ENCODE peak calls at places on chromosome 16, in ten cellular contexts. E is prostate gland, P is IMR-90, K is lower leg skin, B is A549, W is heart left ventricle, U is uterus, V is stomach, J is transverse colon, N is spleen. F is an unnamed sample.

GRCh38 chr16:79253100-79253631 is 347.4 kb downstream of the MAF start:
- DNase-seq in N (no peak), V (peak), K (no peak), E (no peak), J (peak), B (no peak), W (no peak), U (peak), P (no peak), F (peak)

GRCh38 chr16:1989826-1990335 is at the start of gene SYNGR3:
- DNase-seq in K (no peak), W (no peak), P (no peak), U (no peak), N (no peak), B (no peak), V (no peak), J (no peak), E (no peak), F (no peak)

GRCh38 chr16:11639925-11640899 is 28.0 kb upstream of the SNN start:
- DNase-seq in V (peak), J (peak), K (peak), U (peak), B (peak), W (peak), N (peak), P (peak), E (peak), F (peak)

GRCh38 chr16:66590322-66590721 is 11.1 kb downstream of the CMTM2 start:
- DNase-seq in N (no peak), B (no peak), P (no peak), K (no peak), V (no peak), W (no peak), E (no peak), J (no peak), U (no peak), F (no peak)

GRCh38 chr16:63789603-63790002 is 1332.3 kb downstream of the CDH11 start:
- DNase-seq in W (no peak), U (no peak), P (no peak), E (no peak), B (no peak), N (no peak), J (no peak), K (no peak), V (no peak), F (no peak)

GRCh38 chr16:50045412-50045811 is 20.4 kb upstream of the HEATR3 start:
- DNase-seq in J (no peak), P (no peak), E (no peak), N (no peak), B (no peak), K (no peak), V (no peak), U (no peak), W (no peak), F (no peak)

GRCh38 chr16:75529056-75529905 is 6.6 kb downstream of the CHST5 start:
- DNase-seq in W (no peak), P (no peak), B (no peak), U (no peak), V (no peak), J (no peak), E (no peak), N (no peak), K (no peak), F (no peak)

GRCh38 chr16:79286646-79287423 is 313.7 kb downstream of the MAF start:
- DNase-seq in K (no peak), U (peak), P (no peak), W (peak), N (peak), V (peak), J (peak), B (no peak), E (peak), F (peak)

GRCh38 chr16:23673971-23674614 is 4.6 kb upstream of the PLK1 start:
- DNase-seq in W (no peak), P (no peak), J (no peak), B (no peak), U (no peak), E (no peak), N (no peak), K (no peak), V (no peak), F (no peak)

GRCh38 chr16:17557480-17557879 is 86.7 kb upstream of the XYLT1 start:
- DNase-seq in P (no peak), J (no peak), N (no peak), K (no peak), E (no peak), W (no peak), U (no peak), V (no peak), B (no peak), F (no peak)

GRCh38 chr16:30706046-30706445 is 7.1 kb downstream of the SRCAP start:
- DNase-seq in N (peak), W (no peak), J (no peak), P (no peak), K (no peak), E (no peak), U (no peak), V (no peak), B (no peak), F (no peak)

GRCh38 chr16:70737377-70738082 is 51.7 kb upstream of the MTSS2 start:
- DNase-seq in E (peak), B (no peak), J (peak), K (peak), W (peak), P (peak), N (peak), V (peak), U (peak), F (peak)

GRCh38 chr16:83847371-83848225 is 39.8 kb downstream of the HSBP1 start:
- DNase-seq in W (no peak), B (no peak), P (no peak), K (no peak), E (no peak), U (no peak), J (no peak), V (no peak), N (no peak), F (no peak)

GRCh38 chr16:1772362-1772907 is at the start of gene EME2:
- DNase-seq in P (peak), W (no peak), U (no peak), B (no peak), V (no peak), J (peak), N (no peak), K (no peak), E (no peak), F (no peak)

GRCh38 chr16:50666658-50667496 is 14.2 kb downstream of the SNX20 start:
- DNase-seq in U (no peak), N (peak), B (no peak), J (no peak), P (no peak), V (no peak), E (no peak), K (no peak), W (peak), F (no peak)

GRCh38 chr16:78310990-78311561 is 211.6 kb downstream of the WWOX start:
- DNase-seq in K (no peak), B (no peak), V (no peak), N (no peak), E (no peak), J (no peak), P (peak), W (no peak), U (no peak), F (no peak)

GRCh38 chr16:25916091-25916490 is 224.3 kb downstream of the HS3ST4 start:
- DNase-seq in N (no peak), V (no peak), P (no peak), B (no peak), W (no peak), U (no peak), E (no peak), J (no peak), K (no peak), F (no peak)

GRCh38 chr16:55386534-55387296 is 62.7 kb downstream of the IRX6 start:
- DNase-seq in J (no peak), E (no peak), B (no peak), K (no peak), P (no peak), V (no peak), U (no peak), W (no peak), N (no peak), F (no peak)

GRCh38 chr16:49921106-49921505 is 65.2 kb upstream of the ZNF423 start:
- DNase-seq in K (no peak), E (no peak), P (no peak), V (no peak), B (no peak), U (no peak), N (peak), W (no peak), J (no peak), F (no peak)

GRCh38 chr16:74567901-74568300 is 39.0 kb downstream of the GLG1 start:
- DNase-seq in E (no peak), K (no peak), U (no peak), P (no peak), V (no peak), J (no peak), W (no peak), N (no peak), B (no peak), F (no peak)

GRCh38 chr16:89400740-89401139 is 89.6 kb downstream of the ANKRD11 start:
- DNase-seq in P (no peak), W (peak), K (no peak), B (no peak), E (no peak), J (no peak), U (no peak), V (no peak), N (no peak), F (no peak)
- TF ChIP-seq POLR2A in P (no peak), W (no peak), K (no peak), B (no peak), E (no peak), J (no peak), U (no peak), V (no peak), N (no peak), F (no peak)

GRCh38 chr16:57258910-57259475 is 13.9 kb downstream of the ARL2BP start:
- DNase-seq in K (no peak), B (no peak), P (no peak), E (no peak), N (peak), V (peak), J (peak), W (peak), U (no peak), F (peak)
- TF ChIP-seq POLR2A in K (no peak), B (no peak), P (no peak), E (no peak), N (no peak), V (no peak), J (no peak), W (no peak), U (no peak), F (no peak)

DNA sequence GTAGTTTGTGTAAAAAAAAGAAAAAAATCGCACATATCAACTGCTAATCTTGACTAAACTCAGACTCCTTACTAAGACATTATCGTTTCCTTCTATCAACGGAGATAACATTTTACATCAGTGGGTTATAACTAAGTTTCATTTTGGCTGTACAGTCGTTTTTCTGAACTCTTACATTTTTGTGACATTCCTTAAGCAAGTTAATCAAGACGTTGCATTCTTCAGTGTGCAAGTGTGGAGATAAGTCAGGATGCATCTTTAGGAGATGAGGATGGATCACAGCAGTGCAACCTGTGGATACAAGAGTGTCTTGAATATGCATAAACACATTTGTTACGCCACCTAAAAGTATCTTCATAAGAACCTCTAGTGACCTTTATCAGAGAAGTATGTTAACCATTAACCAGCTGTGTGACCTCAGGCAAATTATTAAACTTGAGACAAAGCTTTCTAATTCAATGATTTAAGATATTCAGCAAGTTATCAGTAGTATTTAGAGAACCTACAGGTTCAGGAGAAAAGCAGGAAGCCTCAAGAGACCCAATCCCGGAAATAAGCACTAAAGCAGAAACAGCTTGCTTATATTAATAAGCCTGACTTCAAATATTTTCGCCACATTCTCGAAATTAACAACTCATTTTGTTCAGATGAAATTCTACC is 9.4 kb downstream of the CMC2 start:
- DNase-seq in P (no peak), B (peak), V (no peak), K (no peak), W (no peak), N (no peak), E (no peak), U (no peak), J (no peak), F (no peak)
- TF ChIP-seq POLR2A in P (no peak), B (no peak), V (no peak), K (no peak), W (no peak), N (no peak), E (no peak), U (no peak), J (no peak), F (no peak)

GRCh38 chr16:20806168-20807050 is at the start of the genes ERI2 and REXO5:
- DNase-seq in E (peak), W (peak), K (peak), V (peak), B (peak), J (peak), U (peak), P (peak), N (peak), F (peak)
- TF ChIP-seq POLR2A in E (peak), W (peak), K (no peak), V (no peak), B (peak), J (peak), U (peak), P (peak), N (no peak), F (peak)

GRCh38 chr16:86932130-86932982 is 354.0 kb downstream of the FOXL1 start:
- DNase-seq in P (no peak), N (no peak), B (no peak), K (no peak), U (no peak), J (no peak), E (no peak), W (no peak), V (no peak), F (no peak)
- TF ChIP-seq POLR2A in P (no peak), N (no peak), B (no peak), K (no peak), U (no peak), J (no peak), E (no peak), W (no peak), V (no peak), F (no peak)

DNA sequence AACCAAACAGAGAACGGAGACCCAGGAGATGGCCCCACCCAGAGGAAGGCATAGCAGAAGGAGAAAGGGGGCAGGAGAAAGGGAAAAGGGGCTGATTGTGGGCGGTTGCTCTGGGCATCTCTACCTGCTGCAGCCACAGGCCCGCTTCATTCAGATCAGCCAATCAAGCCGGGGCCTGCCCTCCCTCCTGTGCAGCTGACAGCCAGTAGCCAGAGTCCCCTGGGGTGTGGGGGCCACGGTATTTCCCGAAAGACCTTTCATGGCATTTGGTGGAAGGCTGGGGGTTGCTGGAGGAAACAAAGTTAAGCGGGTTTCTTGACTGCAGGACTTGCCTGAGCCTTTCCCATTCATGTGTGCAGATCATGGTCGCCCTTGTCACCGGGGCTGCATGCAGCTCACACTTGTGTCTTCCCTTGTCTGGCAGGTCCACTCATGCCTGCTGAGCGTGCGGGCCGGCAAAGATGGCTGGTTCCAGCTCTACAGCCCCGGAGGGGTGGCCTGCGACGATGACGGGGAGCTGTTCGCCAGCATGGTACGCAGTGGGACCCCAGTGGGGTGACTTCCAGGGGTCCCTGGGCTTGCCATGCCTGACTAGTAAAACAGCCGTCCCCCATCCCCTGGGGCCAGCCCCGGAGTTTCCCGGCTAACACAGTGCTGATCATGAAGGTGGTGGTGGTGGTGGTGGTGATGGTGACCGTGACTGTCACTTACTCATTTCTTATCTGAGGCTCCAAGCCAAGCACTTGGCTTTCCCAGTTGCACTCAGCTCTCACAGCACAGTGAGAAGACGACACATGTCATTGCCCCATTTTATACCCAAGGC is 82.7 kb upstream of the PLCG2 start:
- DNase-seq in J (no peak), V (no peak), B (no peak), P (no peak), N (no peak), E (no peak), K (no peak), U (no peak), W (peak), F (peak)
- TF ChIP-seq POLR2A in J (no peak), V (no peak), B (no peak), P (no peak), N (no peak), E (no peak), K (no peak), U (no peak), W (no peak), F (no peak)

F was measured in right lobe of liver.